ENCODE peak calls at places on chromosomes 4 and X, in four cellular contexts. O is GM13977, D is upper lobe of right lung, N is hypothalamus. W is an unnamed sample.

GRCh38 chr4:98745372-98745771 is 87.0 kb upstream of the TSPAN5 start:
- DNase-seq in O (no peak), D (no peak), N (no peak), W (no peak)

GRCh38 chr4:83644677-83645639 is 109.0 kb downstream of the GPAT3 start:
- DNase-seq in O (peak; percentile 68), D (no peak), N (no peak), W (no peak)

GRCh38 chr4:124423160-124423559 is 289.4 kb downstream of the ANKRD50 start:
- DNase-seq in D (no peak), O (no peak), N (no peak), W (no peak)

GRCh38 chrX:136586386-136586785 is 54.4 kb downstream of the VGLL1 start:
- DNase-seq in N (no peak), O (no peak), D (no peak), W (no peak)

GRCh38 chr4:115165503-115165902 is 52.1 kb upstream of the NDST4 start:
- DNase-seq in O (no peak), D (no peak), N (no peak), W (no peak)

GRCh38 chr4:6749340-6750171 is 33.0 kb upstream of the KIAA0232 start:
- DNase-seq in O (no peak), D (peak; percentile 89), N (no peak), W (no peak)

GRCh38 chr4:17787315-17787714 is 5.9 kb upstream of the FAM184B start:
- DNase-seq in O (no peak), D (no peak), N (no peak), W (no peak)

GRCh38 chrX:79728421-79728820 is 286.1 kb upstream of the TBX22 start:
- DNase-seq in N (no peak), D (no peak), O (no peak), W (no peak)

GRCh38 chr4:1939664-1940509 is 68.7 kb downstream of the NSD2 start:
- DNase-seq in N (no peak), D (no peak), O (no peak), W (no peak)

GRCh38 chrX:131739823-131740222 is 195.9 kb downstream of the OR13H1 start:
- DNase-seq in D (no peak), N (no peak), O (no peak), W (no peak)

GRCh38 chr4:1952719-1953118 is 56.1 kb downstream of the NELFA start:
- DNase-seq in D (no peak), N (no peak), O (no peak), W (no peak)

GRCh38 chr4:105345358-105345757 is 128.5 kb downstream of the PPA2 start:
- DNase-seq in N (no peak), O (no peak), D (no peak), W (no peak)

GRCh38 chrX:19707472-19707871 is 179.9 kb downstream of the SH3KBP1 start:
- DNase-seq in D (no peak), N (no peak), O (no peak), W (no peak)

GRCh38 chrX:2589186-2590020 is 88.6 kb upstream of the DHRSX start:
- DNase-seq in D (no peak), N (no peak), O (no peak), W (no peak)

W was measured in amygdala.